ENCODE peak calls at places on chromosomes 2 and 18, in four cellular contexts. Y is activated T-cell treated with anti-CD3 and anti-CD28 coated beads, Interleukin-2, amount 50 U/mL, for 72 hours; R is iris pigment epithelial cell; V is RKO. Z is an unnamed sample.
A peak's percentile ranks its signal among the peaks of the same experiment; 100 is the strongest.

GRCh38 chr2:235343869-235344268 is 150.0 kb upstream of the AGAP1 start:
- DNase-seq in Y (no peak), R (peak; percentile 29), V (no peak), Z (no peak)

GRCh38 chr2:157067562-157067961 is 189.9 kb upstream of the GALNT5 start:
- DNase-seq in Y (no peak), R (peak; percentile 50), V (no peak), Z (no peak)

GRCh38 chr2:38653715-38654494 is 12.0 kb upstream of the GALM start:
- DNase-seq in Y (peak; percentile 80), R (peak; percentile 38), V (no peak), Z (peak; percentile 82)

GRCh38 chr18:8998481-8999217 is 103.8 kb upstream of the NDUFV2 start:
- DNase-seq in Y (no peak), R (peak; percentile 71), V (no peak), Z (no peak)

GRCh38 chr2:236776695-236777251 is 207.1 kb downstream of the ACKR3 start:
- DNase-seq in Y (no peak), R (peak; percentile 36), V (no peak), Z (no peak)

GRCh38 chr18:63707816-63708215 is 5.1 kb downstream of the SERPINB11 start:
- DNase-seq in Y (no peak), R (no peak), V (no peak), Z (no peak)

GRCh38 chr2:287471-287885 is 413 bp downstream of the ALKAL2 start:
- DNase-seq in Y (peak; percentile 22), R (peak; percentile 61), V (no peak), Z (no peak)

GRCh38 chr2:120301289-120301688 is 44.6 kb upstream of the INHBB start:
- DNase-seq in Y (no peak), R (no peak), V (no peak), Z (no peak)

GRCh38 chr18:44423826-44424225 is 256.9 kb upstream of the SETBP1 start:
- DNase-seq in Y (no peak), R (no peak), V (no peak), Z (no peak)

GRCh38 chr2:72887836-72888437 is 729 bp downstream of the SPR start:
- DNase-seq in Y (peak; percentile 60), R (peak; percentile 82), V (peak; percentile 93), Z (peak; percentile 33)

GRCh38 chr2:6968319-6969100 is 51.3 kb downstream of the RNF144A start:
- DNase-seq in Y (no peak), R (peak; percentile 59), V (no peak), Z (no peak)

GRCh38 chr18:11149441-11150270 is at the start of gene PIEZO2:
- DNase-seq in Y (no peak), R (peak; percentile 55), V (no peak), Z (no peak)

GRCh38 chr2:227703961-227704360 is 13.9 kb downstream of the SLC19A3 start:
- DNase-seq in Y (no peak), R (peak; percentile 66), V (no peak), Z (no peak)

GRCh38 chr2:226658555-226658954 is 141.1 kb downstream of the IRS1 start:
- DNase-seq in Y (no peak), R (no peak), V (no peak), Z (no peak)

GRCh38 chr2:104474725-104475124 is 379.2 kb upstream of the POU3F3 start:
- DNase-seq in Y (no peak), R (no peak), V (no peak), Z (no peak)

GRCh38 chr2:222977121-222977520 is 74.9 kb upstream of the KCNE4 start:
- DNase-seq in Y (no peak), R (no peak), V (no peak), Z (no peak)

GRCh38 chr2:190656301-190656700 is 7.4 kb downstream of the NAB1 start:
- DNase-seq in Y (no peak), R (no peak), V (no peak), Z (no peak)

GRCh38 chr2:190746971-190747761 is 98.3 kb downstream of the NAB1 start:
- DNase-seq in Y (no peak), R (peak; percentile 24), V (no peak), Z (no peak)

GRCh38 chr18:40692871-40693270 is 1262.2 kb upstream of the PIK3C3 start:
- DNase-seq in Y (no peak), R (peak; percentile 70), V (no peak), Z (no peak)